ENCODE peak calls at places on chromosomes 13 and 19, in five cellular contexts. Y is thoracic aorta, V is hypothalamus, T is tibial nerve, U is HTR-8/SVneo. X is an unnamed sample.

GRCh38 chr19:8367327-8368001 is 3.5 kb downstream of the ANGPTL4 start:
- DNase-seq in U (peak), Y (peak), V (peak), T (peak), X (no peak)

GRCh38 chr19:41225238-41226052 is 6.4 kb downstream of the AXL start:
- DNase-seq in V (no peak), T (peak), U (peak), Y (peak), X (no peak)

GRCh38 chr19:2475018-2475701 is 767 bp upstream of the GADD45B start:
- DNase-seq in U (no peak), T (peak), Y (peak), V (no peak), X (peak)

GRCh38 chr19:49863935-49864320 is 3.4 kb downstream of the PNKP start:
- DNase-seq in V (no peak), Y (no peak), U (no peak), T (no peak), X (no peak)

GRCh38 chr19:12913011-12913561 is 6.0 kb downstream of the SYCE2 start:
- DNase-seq in V (peak), Y (no peak), U (no peak), T (peak), X (no peak)

GRCh38 chr13:38582133-38582532 is 104.7 kb upstream of the FREM2 start:
- DNase-seq in U (peak), T (no peak), V (no peak), Y (no peak), X (peak)

GRCh38 chr13:114045113-114045735 is 71.3 kb upstream of the C13orf46 start:
- DNase-seq in U (no peak), V (no peak), T (no peak), Y (no peak), X (no peak)

GRCh38 chr19:36668646-36669045 is 2.0 kb upstream of the ZNF461 start:
- DNase-seq in T (no peak), Y (no peak), V (no peak), U (no peak), X (no peak)

GRCh38 chr13:27375686-27376326 is 48.6 kb upstream of the GTF3A start:
- DNase-seq in Y (no peak), V (no peak), T (no peak), U (peak), X (no peak)

GRCh38 chr13:30726192-30726591 is 9.2 kb upstream of the ALOX5AP start:
- DNase-seq in U (no peak), V (no peak), T (no peak), Y (no peak), X (no peak)

GRCh38 chr19:54114340-54114826 is 1.1 kb downstream of the TFPT start:
- DNase-seq in V (no peak), U (no peak), Y (no peak), T (no peak), X (peak)

GRCh38 chr19:34345934-34346333 is 19.1 kb upstream of the GPI start:
- DNase-seq in Y (no peak), T (no peak), U (peak), V (peak), X (peak)

GRCh38 chr19:8515317-8515716 is 1.4 kb upstream of the ZNF414 start:
- DNase-seq in V (no peak), U (no peak), T (no peak), Y (no peak), X (no peak)

GRCh38 chr19:46766569-46767317 is 20.5 kb upstream of the STRN4 start:
- DNase-seq in U (no peak), V (no peak), Y (no peak), T (no peak), X (no peak)

GRCh38 chr19:3575260-3575741 is 2.6 kb downstream of the HMG20B start:
- DNase-seq in Y (no peak), U (no peak), T (no peak), V (no peak), X (no peak)

GRCh38 chr19:38061294-38061693 is 154.3 kb downstream of the SIPA1L3 start:
- DNase-seq in T (no peak), V (no peak), Y (no peak), U (peak), X (no peak)

GRCh38 chr13:49287995-49288394 is 40.3 kb downstream of the CDADC1 start:
- DNase-seq in T (no peak), U (no peak), Y (no peak), V (no peak), X (no peak)

GRCh38 chr13:102768914-102769313 is 4.7 kb downstream of the TEX30 start:
- DNase-seq in T (no peak), V (no peak), Y (no peak), U (no peak), X (no peak)

GRCh38 chr13:27043013-27043412 is 128.6 kb downstream of the USP12 start:
- DNase-seq in V (no peak), U (peak), T (no peak), Y (peak), X (peak)

GRCh38 chr19:43901395-43902390 is 33.4 kb downstream of the ZNF45 start:
- DNase-seq in U (peak), Y (no peak), V (peak), T (peak), X (no peak)

GRCh38 chr13:22278336-22278929 is 607.6 kb downstream of the FGF9 start:
- DNase-seq in Y (no peak), V (no peak), T (peak), U (no peak), X (peak)

GRCh38 chr13:74246398-74246975 is 112.3 kb upstream of the KLF12 start:
- DNase-seq in T (no peak), Y (no peak), U (no peak), V (no peak), X (no peak)

GRCh38 chr13:111384441-111385181 is 64.2 kb downstream of the TEX29 start:
- DNase-seq in Y (no peak), T (no peak), V (no peak), U (no peak), X (no peak)

X was measured in GDM1.